ENCODE peak calls at places on chromosomes 13 and 19, in five cellular contexts. U, C, K, X and T are unnamed samples.

GRCh38 chr19:32201661-32202060 is 143.7 kb upstream of the ZNF507 start:
- DNase-seq in X (no peak), K (no peak), U (no peak), C (peak; percentile 2), T (no peak)

GRCh38 chr13:78607409-78608253 is 4.3 kb upstream of the POU4F1 start:
- DNase-seq in U (no peak), C (no peak), X (no peak), K (no peak), T (no peak)

GRCh38 chr13:79866436-79866835 is 385.5 kb downstream of the NDFIP2 start:
- DNase-seq in U (no peak), C (no peak), X (no peak), K (no peak), T (no peak)

GRCh38 chr13:48563611-48564010 is 30.7 kb upstream of the RCBTB2 start:
- DNase-seq in C (no peak), K (no peak), X (no peak), U (no peak), T (no peak)

GRCh38 chr13:113209336-113209879 is at the start of gene CUL4A:
- DNase-seq in C (peak; percentile 48), K (peak; percentile 83), U (peak; percentile 81), X (peak; percentile 85), T (peak; percentile 72)

GRCh38 chr13:46079770-46080169 is 25.1 kb downstream of the CPB2 start:
- DNase-seq in X (no peak), K (no peak), C (no peak), U (no peak), T (no peak)

GRCh38 chr13:44197791-44198770 is 175.5 kb upstream of the SERP2 start:
- DNase-seq in C (peak; percentile 60), X (no peak), K (no peak), U (peak; percentile 78), T (peak; percentile 30)

GRCh38 chr13:110628477-110628793 is 13.1 kb downstream of the NAXD start:
- DNase-seq in U (no peak), C (peak; percentile 74), X (no peak), K (no peak), T (peak; percentile 81)

GRCh38 chr13:91045351-91046034 is 302.0 kb upstream of the MIR17HG start:
- DNase-seq in C (no peak), U (peak; percentile 7), K (no peak), X (no peak), T (no peak)

GRCh38 chr13:36981156-36981743 is 17.9 kb downstream of the ALG5 start:
- DNase-seq in U (peak; percentile 39), K (no peak), C (no peak), X (no peak), T (peak; percentile 79)

GRCh38 chr13:113744197-113745000 is 14.6 kb upstream of the TMEM255B start:
- DNase-seq in U (no peak), K (no peak), X (no peak), C (no peak), T (no peak)

GRCh38 chr13:112067871-112068305 is 939 bp downstream of the SOX1 start:
- DNase-seq in X (no peak), K (no peak), U (no peak), C (no peak), T (no peak)

GRCh38 chr19:58356971-58357797 is 3.9 kb upstream of the A1BG start:
- DNase-seq in X (no peak), K (no peak), U (no peak), C (peak; percentile 11), T (peak; percentile 17)

GRCh38 chr19:46602392-46603194 is 1.5 kb downstream of the CALM3 start:
- DNase-seq in K (peak; percentile 79), X (no peak), U (no peak), C (no peak), T (no peak)

GRCh38 chr13:96730676-96731075 is 263.6 kb downstream of the OXGR1 start:
- DNase-seq in U (no peak), K (no peak), X (no peak), C (peak; percentile 25), T (no peak)

GRCh38 chr13:42524487-42525034 is 49.4 kb upstream of the TNFSF11 start:
- DNase-seq in C (peak; percentile 27), K (no peak), U (no peak), X (no peak), T (peak; percentile 35)

GRCh38 chr13:105982219-105982618 is 553.2 kb downstream of the EFNB2 start:
- DNase-seq in C (no peak), X (no peak), U (no peak), K (no peak), T (no peak)

GRCh38 chr19:6417713-6418561 is 6.7 kb downstream of the KHSRP start:
- DNase-seq in X (no peak), U (no peak), K (no peak), C (no peak), T (peak; percentile 17)

GRCh38 chr19:43555185-43555770 is 20.0 kb downstream of the XRCC1 start:
- DNase-seq in K (no peak), C (peak; percentile 68), X (no peak), U (peak; percentile 80), T (peak; percentile 72)

GRCh38 chr13:113649212-113649611 is 8.8 kb downstream of the ATP4B start:
- DNase-seq in C (no peak), X (no peak), U (no peak), K (peak; percentile 21), T (no peak)

GRCh38 chr19:41971363-41971762 is 12.2 kb upstream of the RABAC1 start:
- DNase-seq in U (no peak), X (no peak), K (no peak), C (no peak), T (no peak)

GRCh38 chr19:42284641-42285341 is 15.7 kb downstream of the CIC start:
- DNase-seq in U (peak; percentile 23), X (no peak), K (peak; percentile 82), C (no peak), T (no peak)

GRCh38 chr13:37418490-37418889 is 180.1 kb downstream of the POSTN start:
- DNase-seq in U (no peak), K (no peak), X (no peak), C (no peak), T (peak; percentile 50)

DNA sequence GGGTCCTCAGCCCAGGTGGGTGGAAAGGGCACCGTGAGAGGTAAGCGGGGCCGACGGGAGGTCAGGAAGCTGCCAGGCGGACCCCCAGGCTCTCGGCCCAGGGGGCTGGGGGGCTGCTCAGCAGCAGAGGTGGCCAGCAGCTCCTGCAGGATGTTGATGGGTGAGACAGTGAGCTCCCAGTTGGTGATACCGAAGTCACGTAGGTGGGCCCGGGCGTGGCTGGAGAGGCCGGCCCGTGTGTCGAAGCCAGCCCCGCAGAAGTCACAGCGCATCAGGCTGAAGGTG is 13.0 kb downstream of the WIZ start:
- DNase-seq in K (no peak), X (no peak), U (no peak), C (no peak), T (no peak)
- H3K4me3 ChIP-seq in K (no peak overlapping the region), X (no peak overlapping the region), U (no peak overlapping the region), C (no peak overlapping the region), T (no peak overlapping the region)

GRCh38 chr19:2268480-2268830 is 12.2 kb upstream of the JSRP1 start:
- DNase-seq in U (no peak), C (no peak), X (no peak), K (no peak), T (no peak)

GRCh38 chr19:2268861-2269243 is 12.6 kb upstream of the JSRP1 start:
- DNase-seq in X (no peak), U (no peak), K (no peak), C (no peak), T (no peak)

GRCh38 chr19:2270157-2270571 is 11.8 kb downstream of the PEAK3 start:
- DNase-seq in K (no peak), U (no peak), C (no peak), X (peak; percentile 61), T (peak; percentile 34)

GRCh38 chr19:2270572-2271515 is 11.1 kb downstream of the PEAK3 start:
- DNase-seq in U (peak; percentile 76), X (peak; percentile 89), C (peak; percentile 69), K (peak; percentile 95), T (peak; percentile 91)

DNA sequence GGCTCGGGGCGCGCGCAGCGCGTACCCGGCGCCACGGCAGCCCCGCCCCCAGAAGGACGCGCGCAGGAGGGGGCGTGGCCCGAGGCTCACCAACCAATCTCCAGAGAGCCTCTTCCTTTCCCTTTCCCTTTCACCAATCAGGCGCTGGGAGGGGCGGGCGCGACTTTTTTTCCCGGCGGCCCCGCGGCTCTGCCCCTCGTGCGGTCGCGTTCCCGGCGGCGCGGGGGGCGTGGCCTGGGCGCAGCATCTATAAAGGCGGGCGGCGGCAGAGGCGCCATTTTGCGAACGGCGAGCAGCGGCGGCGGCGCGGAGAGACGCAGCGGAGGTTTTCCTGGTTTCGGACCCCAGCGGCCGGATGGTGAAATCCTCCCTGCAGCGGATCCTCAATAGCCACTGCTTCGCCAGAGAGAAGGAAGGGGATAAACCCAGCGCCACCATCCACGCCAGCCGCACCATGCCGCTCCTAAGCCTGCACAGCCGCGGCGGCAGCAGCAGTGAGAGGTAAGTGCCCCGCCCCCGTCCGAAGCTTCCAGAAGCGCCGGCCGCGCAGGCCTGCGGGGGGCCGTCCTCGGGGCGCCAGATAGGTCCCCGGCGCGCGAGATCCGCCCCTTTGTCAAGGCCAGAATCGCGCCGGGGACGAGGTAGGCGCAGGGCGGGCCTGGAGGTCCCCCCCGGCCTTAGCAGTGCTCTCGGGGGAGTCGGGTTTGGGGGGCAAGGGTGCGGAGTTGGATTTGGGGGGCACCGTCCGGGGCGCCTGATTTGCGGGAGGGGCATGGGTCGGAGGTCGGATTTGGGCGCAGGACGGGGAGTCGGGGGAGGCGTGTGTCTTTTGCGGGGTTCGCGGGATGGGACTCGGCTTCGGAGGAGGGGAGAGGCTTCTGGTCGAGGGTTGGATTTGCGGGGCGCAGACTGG is 12.5 kb downstream of the PEAK3 start:
- DNase-seq in C (peak; percentile 93), X (peak; percentile 99), U (peak; percentile 98), K (peak; percentile 98), T (peak; percentile 97)
- TF ChIP-seq CTCF in C (peak; percentile 23), X (no peak), U (no peak), K (no peak), T (peak; percentile 5)

GRCh38 chr13:83677985-83678384 is 204.3 kb downstream of the SLITRK1 start:
- DNase-seq in U (no peak), K (no peak), X (no peak), C (no peak), T (no peak)
- H3K4me3 ChIP-seq in U (no peak overlapping the region), K (no peak overlapping the region), X (no peak overlapping the region), C (no peak overlapping the region), T (no peak overlapping the region)

GRCh38 chr19:38974599-38975213 is 836 bp downstream of the FBXO17 start:
- DNase-seq in C (no peak), X (no peak), K (peak; percentile 77), U (no peak), T (peak; percentile 23)
- TF ChIP-seq CTCF in C (no peak), X (no peak), K (no peak), U (no peak), T (no peak)

GRCh38 chr13:72150502-72150901 is 283.5 kb upstream of the DACH1 start:
- DNase-seq in K (no peak), X (no peak), U (no peak), C (no peak), T (no peak)
- H3K4me3 ChIP-seq in K (no peak overlapping the region), X (no peak overlapping the region), U (no peak overlapping the region), C (no peak overlapping the region), T (no peak overlapping the region)